ENCODE peak calls at places on chromosomes 5 and 9, in eight cellular contexts. V is breast epithelium, L is erythroblast, E is A549, G is heart left ventricle, M is transverse colon, J is H1, C is endothelial cell of umbilical vein. D is an unnamed sample.
A peak's percentile ranks its signal among the peaks of the same experiment; 100 is the strongest.

GRCh38 chr5:164175083-164175482 is 669.7 kb downstream of the MAT2B start:
- DNase-seq in V (no peak), C (no peak), M (no peak), G (no peak), E (no peak), J (no peak), L (no peak), D (no peak)

GRCh38 chr9:124139001-124139400 is 118.7 kb upstream of the NEK6 start:
- DNase-seq in E (no peak), J (peak; percentile 7), G (no peak), M (no peak), C (no peak), V (no peak), L (no peak), D (no peak)

GRCh38 chr5:140223567-140223966 is 48.6 kb downstream of the CYSTM1 start:
- DNase-seq in M (no peak), V (no peak), J (no peak), G (peak; percentile 73), C (no peak), E (no peak), L (peak; percentile 80), D (no peak)

GRCh38 chr9:29656641-29657406 is 2083.5 kb upstream of the C9orf72 start:
- DNase-seq in L (no peak), G (no peak), V (no peak), J (no peak), M (no peak), E (no peak), C (no peak), D (no peak)

GRCh38 chr5:34529581-34530331 is 126.4 kb upstream of the RAI14 start:
- DNase-seq in C (no peak), L (no peak), E (no peak), V (no peak), G (no peak), J (no peak), M (no peak), D (peak; percentile 58)

GRCh38 chr5:134003957-134004625 is 684 bp downstream of the VDAC1 start:
- DNase-seq in V (peak; percentile 53), E (no peak), M (peak; percentile 60), C (peak; percentile 55), J (no peak), G (peak; percentile 76), L (peak; percentile 77), D (no peak)

GRCh38 chr5:1918488-1919208 is 35.9 kb upstream of the IRX4 start:
- DNase-seq in M (no peak), J (no peak), G (no peak), V (no peak), L (no peak), E (no peak), C (no peak), D (no peak)

GRCh38 chr9:134178781-134179551 is 14.6 kb upstream of the RNU6ATAC start:
- DNase-seq in M (peak; percentile 7), G (peak; percentile 61), C (peak; percentile 35), J (no peak), E (no peak), L (no peak), V (peak; percentile 59), D (no peak)

GRCh38 chr9:35937227-35937626 is 20.7 kb downstream of the OR2S2 start:
- DNase-seq in J (no peak), C (no peak), L (no peak), G (no peak), E (no peak), V (no peak), M (no peak), D (no peak)

GRCh38 chr9:133763272-133764183 is 25.4 kb upstream of the SARDH start:
- DNase-seq in L (no peak), J (peak; percentile 45), C (peak; percentile 23), G (no peak), M (no peak), V (no peak), E (no peak), D (no peak)

GRCh38 chr5:56440871-56441740 is 208.0 kb upstream of the ANKRD55 start:
- DNase-seq in C (no peak), E (peak; percentile 22), J (no peak), L (peak; percentile 6), G (no peak), V (no peak), M (peak; percentile 45), D (no peak)

GRCh38 chr9:35609001-35609819 is 4.1 kb downstream of the TESK1 start:
- DNase-seq in C (no peak), G (no peak), M (no peak), J (no peak), E (no peak), L (no peak), V (no peak), D (no peak)

DNA sequence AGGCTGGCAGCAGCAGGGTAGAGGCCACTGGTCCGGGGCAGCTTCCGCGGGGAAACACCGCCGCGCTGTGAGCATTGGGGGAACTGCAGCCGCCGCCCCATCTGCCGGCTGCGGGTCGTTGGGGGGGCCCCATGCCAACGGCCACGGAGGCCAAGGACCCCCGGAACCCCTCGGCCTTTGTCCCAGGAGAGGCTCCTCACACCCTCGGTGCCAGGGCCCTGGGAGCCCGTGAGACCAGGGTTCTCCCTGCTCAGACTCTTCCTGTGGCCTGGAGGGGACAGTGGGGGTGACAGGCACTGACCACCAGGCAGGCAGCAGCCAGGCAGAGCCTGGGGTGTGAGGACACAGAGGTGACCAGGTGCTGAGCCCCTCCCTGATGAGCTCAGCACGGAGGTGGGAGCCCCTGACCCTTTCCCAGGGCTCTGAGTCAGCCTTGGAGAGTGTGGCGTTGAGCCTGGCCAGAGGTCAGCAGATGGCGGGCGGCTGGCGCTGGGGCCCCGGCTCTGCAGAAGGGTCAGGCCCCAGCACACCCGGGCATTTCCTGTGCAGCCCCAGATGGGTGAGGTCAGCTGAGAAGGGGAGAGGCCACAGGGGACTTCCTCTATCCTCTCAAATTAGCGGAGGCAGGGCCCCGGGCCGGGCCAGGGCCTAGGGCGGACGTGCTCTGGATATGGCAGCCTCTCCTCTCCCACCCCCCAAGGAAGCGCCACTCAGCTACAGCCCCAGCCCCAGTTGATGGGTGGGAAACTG is 17.9 kb upstream of the EGFL7 start:
- DNase-seq in E (peak; percentile 88), J (peak; percentile 93), L (no peak), C (peak; percentile 88), V (no peak), G (peak; percentile 90), M (peak; percentile 58), D (no peak)
- TF ChIP-seq POLR2A in E (no peak), J (no peak), L (no peak), C (peak; percentile 72), V (no peak), G (no peak), M (peak; percentile 26), D (no peak)

GRCh38 chr5:32190094-32190493 is 16.0 kb upstream of the GOLPH3 start:
- DNase-seq in J (no peak), V (no peak), L (no peak), C (no peak), G (peak; percentile 60), E (no peak), M (no peak), D (no peak)

GRCh38 chr5:32182463-32183081 is 8.5 kb upstream of the GOLPH3 start:
- DNase-seq in M (no peak), J (no peak), V (no peak), L (no peak), E (no peak), G (no peak), C (no peak), D (no peak)

GRCh38 chr5:32193591-32193990 is 19.5 kb upstream of the GOLPH3 start:
- DNase-seq in C (peak; percentile 98), L (peak; percentile 5), G (peak; percentile 93), E (no peak), V (peak; percentile 87), J (no peak), M (peak; percentile 90), D (no peak)

DNA sequence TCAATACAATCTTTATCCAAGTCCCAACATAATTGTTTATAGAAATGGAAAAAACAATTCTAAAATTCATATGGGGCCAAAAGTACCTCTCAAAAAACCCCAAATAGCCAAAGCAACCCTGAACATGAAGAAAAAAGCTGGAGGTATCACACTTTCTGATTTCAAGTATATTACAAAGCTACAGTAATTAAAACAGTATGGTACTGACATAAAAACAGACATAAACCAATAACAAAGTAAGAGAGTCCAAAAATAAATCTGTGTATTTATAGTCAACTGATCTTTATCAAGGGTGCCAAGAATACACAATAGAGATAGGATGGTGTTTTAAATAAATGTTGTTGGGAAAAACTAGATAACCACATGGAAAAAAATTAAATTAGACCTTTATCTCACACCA is 13.6 kb upstream of the GOLPH3 start:
- DNase-seq in C (no peak), G (no peak), V (no peak), L (no peak), E (no peak), J (no peak), M (no peak), D (no peak)
- TF ChIP-seq POLR2A in C (no peak), G (no peak), V (no peak), L (no peak), E (no peak), J (no peak), M (no peak), D (no peak)

GRCh38 chr9:95508242-95508967 is 8.4 kb downstream of the PTCH1 start:
- DNase-seq in M (no peak), L (peak; percentile 50), C (peak; percentile 23), V (no peak), E (no peak), J (peak; percentile 55), G (peak; percentile 36), D (no peak)

GRCh38 chr9:95507456-95508241 is 9.1 kb downstream of the PTCH1 start:
- DNase-seq in C (peak; percentile 76), E (peak; percentile 18), V (peak; percentile 50), L (peak; percentile 50), J (peak; percentile 75), G (peak; percentile 54), M (peak; percentile 71), D (no peak)

GRCh38 chr9:95506438-95506691 is 10.4 kb downstream of the PTCH1 start:
- DNase-seq in G (peak; percentile 64), E (peak; percentile 27), M (peak; percentile 48), C (no peak), V (no peak), J (no peak), L (peak; percentile 45), D (no peak)

GRCh38 chr9:95505676-95506437 is 10.9 kb downstream of the PTCH1 start:
- DNase-seq in G (peak; percentile 56), J (peak; percentile 62), M (peak; percentile 61), E (peak; percentile 42), C (peak; percentile 59), V (no peak), L (peak; percentile 53), D (no peak)

GRCh38 chr9:95506692-95507455 is 9.9 kb downstream of the PTCH1 start:
- DNase-seq in C (peak; percentile 71), E (peak; percentile 33), J (peak; percentile 65), L (peak; percentile 39), V (no peak), M (peak; percentile 62), G (peak; percentile 40), D (no peak)
- TF ChIP-seq POLR2A in C (peak; percentile 64), E (no peak), J (no peak), L (no peak), V (peak; percentile 56), M (peak; percentile 48), G (no peak), D (peak; percentile 38)

DNA sequence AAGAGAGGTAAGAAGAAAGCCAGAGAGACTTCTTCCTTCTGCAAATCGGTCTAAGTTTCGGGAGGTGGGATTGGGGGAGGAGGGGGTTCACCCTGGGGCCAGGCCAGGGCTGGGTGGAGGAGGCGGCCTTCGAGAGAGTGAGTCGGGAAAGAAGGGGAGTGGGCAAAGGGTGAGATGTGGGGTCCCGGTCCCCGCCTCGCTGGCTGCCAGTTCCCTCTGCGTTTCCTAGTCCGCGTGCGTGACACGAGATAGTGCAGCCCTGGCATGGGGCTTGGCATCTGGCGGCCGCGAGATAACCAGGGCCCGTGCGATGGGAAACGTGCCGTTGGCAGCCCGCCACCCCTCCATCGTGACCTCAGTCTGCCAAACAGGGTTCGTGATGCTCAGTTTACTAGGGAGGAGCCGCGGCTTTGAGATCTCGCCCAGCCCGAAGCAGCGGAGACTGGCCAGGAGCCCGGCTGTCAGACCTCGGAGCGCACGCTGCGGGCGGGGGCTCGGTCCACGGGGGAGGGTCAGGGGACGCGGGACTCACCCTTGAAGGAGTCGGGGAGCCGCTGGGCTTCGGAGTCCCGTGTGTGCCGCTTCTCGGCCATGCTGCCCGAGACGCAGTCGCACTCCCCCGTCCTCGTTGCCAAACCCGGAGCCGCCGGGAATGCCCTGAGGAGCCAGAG is at the start of gene STOM:
- DNase-seq in V (peak; percentile 75), C (peak; percentile 89), G (peak; percentile 95), J (no peak), M (peak; percentile 81), E (peak; percentile 47), L (peak; percentile 100), D (peak; percentile 93)
- TF ChIP-seq POLR2A in V (peak; percentile 99), C (peak; percentile 98), G (peak; percentile 94), J (peak; percentile 94), M (peak; percentile 96), E (peak; percentile 97), L (peak; percentile 99), D (peak; percentile 98)